ENCODE peak calls at places on chromosomes 7 and 10, in five cellular contexts. L, H, S, Y and O are unnamed samples.

GRCh38 chr10:22652988-22653431 is 61.4 kb downstream of the PIP4K2A start:
- DNase-seq in L (no peak), H (no peak), S (no peak), Y (no peak), O (no peak)

GRCh38 chr7:158283016-158283974 is 304.3 kb downstream of the PTPRN2 start:
- DNase-seq in L (peak), H (no peak), S (no peak), Y (no peak), O (no peak)

GRCh38 chr10:9331583-9332008 is 1277.1 kb downstream of the GATA3 start:
- DNase-seq in L (no peak), H (peak), S (no peak), Y (peak), O (no peak)

GRCh38 chr7:157139142-157140117 is 704 bp downstream of the UBE3C start:
- DNase-seq in L (peak), H (peak), S (peak), Y (no peak), O (peak)

GRCh38 chr7:21086688-21087087 is 300.0 kb upstream of the SP8 start:
- DNase-seq in L (peak), H (no peak), S (peak), Y (no peak), O (no peak)

GRCh38 chr10:130541090-130541489 is 404.9 kb downstream of the GLRX3 start:
- DNase-seq in L (no peak), H (no peak), S (no peak), Y (no peak), O (no peak)

GRCh38 chr10:121583258-121583657 is 15.0 kb downstream of the FGFR2 start:
- DNase-seq in L (no peak), H (no peak), S (no peak), Y (no peak), O (no peak)

GRCh38 chr10:29828440-29828894 is 193.7 kb upstream of the SVIL start:
- DNase-seq in L (no peak), H (no peak), S (peak), Y (no peak), O (no peak)

GRCh38 chr10:86596266-86596665 is 58.1 kb upstream of the OPN4 start:
- DNase-seq in L (no peak), H (no peak), S (no peak), Y (no peak), O (no peak)

GRCh38 chr10:69088471-69088769 is 517 bp downstream of the SRGN start:
- DNase-seq in L (no peak), H (no peak), S (no peak), Y (no peak), O (no peak)

GRCh38 chr7:77348371-77348813 is 67.8 kb downstream of the GSAP start:
- DNase-seq in L (peak), H (peak), S (no peak), Y (peak), O (no peak)

GRCh38 chr10:70462349-70462984 is 16.1 kb upstream of the PALD1 start:
- DNase-seq in L (peak), H (no peak), S (peak), Y (no peak), O (no peak)

GRCh38 chr7:97307521-97308108 is 190.1 kb downstream of the SDHAF3 start:
- DNase-seq in L (no peak), H (peak), S (no peak), Y (no peak), O (no peak)

DNA sequence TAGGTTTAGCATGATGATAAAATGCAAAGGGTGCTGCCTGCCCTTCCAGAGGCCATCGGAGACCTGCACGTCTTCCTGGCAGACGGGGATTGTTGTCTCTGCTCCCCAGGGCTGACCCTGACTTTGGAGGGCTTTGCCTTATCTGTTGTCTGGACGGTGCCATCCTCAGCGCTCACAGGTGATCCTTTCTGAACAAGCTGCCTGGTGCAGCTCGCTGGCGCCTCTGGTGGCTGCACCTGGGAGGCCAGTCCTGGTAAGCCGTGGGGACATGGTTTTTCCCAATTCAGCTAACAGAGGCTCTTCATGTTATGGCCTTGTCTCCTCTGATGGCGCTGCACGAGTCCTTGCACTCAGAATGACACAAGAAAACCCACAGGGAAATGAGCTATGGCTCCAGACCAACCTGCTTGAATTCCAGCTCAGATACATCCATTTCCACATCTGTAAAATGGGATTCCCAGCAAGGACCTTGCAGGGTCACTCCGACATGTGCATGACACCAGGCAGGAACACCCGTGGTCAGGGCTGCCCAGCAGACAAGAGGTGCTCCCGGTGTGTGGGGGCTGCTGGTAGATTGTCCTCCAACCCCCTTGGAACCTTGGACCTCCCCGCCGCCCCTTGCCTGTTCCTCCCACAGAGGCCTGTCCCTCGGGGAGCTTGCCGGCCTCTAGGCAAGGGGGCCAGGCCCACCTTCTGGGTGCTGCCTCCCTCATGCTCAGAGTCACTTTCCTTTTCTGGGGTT is 50.4 kb upstream of the SHH start:
- DNase-seq in L (peak), H (no peak), S (no peak), Y (no peak), O (no peak)
- TF ChIP-seq CTCF in L (no peak), H (no peak), S (peak), Y (no peak), O (peak)

DNA sequence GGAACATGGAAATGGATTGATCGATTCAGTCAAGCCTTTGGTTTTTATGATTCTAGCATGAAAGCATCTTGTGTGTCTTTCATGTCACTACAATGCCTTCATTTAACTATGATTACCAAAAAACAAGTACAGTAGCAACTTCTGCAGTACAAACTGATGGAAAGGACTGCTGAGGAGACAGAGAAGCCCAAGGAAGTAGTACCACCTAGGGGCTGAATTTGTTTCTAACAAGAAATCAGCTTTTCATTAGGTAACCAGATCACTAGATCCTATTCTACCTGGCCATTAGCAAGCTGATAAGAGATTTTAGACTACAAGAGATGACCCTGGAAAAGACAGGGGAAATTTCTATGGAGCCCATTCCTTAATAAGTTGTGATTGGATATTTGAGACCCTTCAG is 3.2 kb upstream of the IFIT1 start:
- DNase-seq in L (no peak), H (peak), S (no peak), Y (no peak), O (no peak)
- TF ChIP-seq CTCF in L (no peak), H (peak), S (peak), Y (peak), O (peak)

DNA sequence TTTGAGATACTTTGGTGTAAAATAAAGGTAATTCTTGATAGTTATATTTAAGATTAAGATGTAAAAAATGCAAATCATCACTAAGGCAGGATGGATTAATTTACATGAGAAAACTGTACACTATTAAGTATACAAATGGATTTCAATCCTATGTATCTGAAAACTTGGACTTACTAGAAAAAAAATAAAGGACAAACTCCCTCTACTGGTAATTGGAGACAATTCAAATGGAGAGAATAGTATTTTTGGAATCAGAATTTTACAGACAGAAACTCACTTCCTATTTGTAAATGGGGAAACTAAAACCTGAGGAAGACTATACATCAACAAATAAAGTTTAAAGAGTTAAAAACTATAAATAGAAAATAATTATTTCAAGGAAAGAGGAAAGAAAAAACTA is 62.6 kb downstream of the CUL2 start:
- DNase-seq in L (no peak), H (peak), S (no peak), Y (no peak), O (no peak)
- TF ChIP-seq CTCF in L (peak), H (peak), S (peak), Y (peak), O (peak)

GRCh38 chr7:149355390-149356048 is 93.5 kb downstream of the ZNF783 start:
- DNase-seq in L (no peak), H (no peak), S (peak), Y (no peak), O (no peak)
- TF ChIP-seq CTCF in L (no peak), H (no peak), S (peak), Y (no peak), O (no peak)

GRCh38 chr10:63199716-63200115 is 66.6 kb downstream of the NRBF2 start:
- DNase-seq in L (no peak), H (no peak), S (no peak), Y (no peak), O (no peak)

GRCh38 chr10:63204667-63205391 is 71.7 kb downstream of the NRBF2 start:
- DNase-seq in L (no peak), H (no peak), S (no peak), Y (no peak), O (no peak)

GRCh38 chr10:63197304-63198092 is 64.4 kb downstream of the NRBF2 start:
- DNase-seq in L (no peak), H (peak), S (no peak), Y (peak), O (no peak)

GRCh38 chr10:63200416-63200815 is 67.3 kb downstream of the NRBF2 start:
- DNase-seq in L (no peak), H (no peak), S (no peak), Y (no peak), O (no peak)

DNA sequence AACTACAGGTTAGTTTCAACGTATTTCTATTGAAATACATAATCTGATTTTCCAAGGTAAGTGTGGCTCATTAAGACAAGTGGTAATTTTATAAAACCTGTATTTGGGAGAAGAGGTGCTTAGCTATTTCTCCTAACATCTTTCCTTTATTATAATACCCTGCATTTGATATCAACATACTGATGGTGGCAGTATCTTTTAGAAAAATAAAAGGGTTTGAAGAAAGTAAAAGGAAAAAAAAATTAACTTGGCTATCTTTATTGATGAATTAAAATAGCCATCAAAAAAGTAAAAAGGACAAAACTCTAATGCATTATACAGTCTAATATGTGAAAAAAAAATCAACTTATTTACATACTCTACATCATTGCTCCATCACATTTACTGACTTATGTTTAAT is 68.0 kb downstream of the NRBF2 start:
- DNase-seq in L (no peak), H (no peak), S (no peak), Y (no peak), O (no peak)
- TF ChIP-seq CTCF in L (no peak), H (no peak), S (peak), Y (no peak), O (no peak)

GRCh38 chr10:99548041-99548530 is 15.3 kb downstream of the NKX2-3 start:
- DNase-seq in L (no peak), H (peak), S (peak), Y (no peak), O (no peak)
- TF ChIP-seq CTCF in L (no peak), H (peak), S (peak), Y (peak), O (no peak)

GRCh38 chr10:340646-341045 is 205.4 kb downstream of the ZMYND11 start:
- DNase-seq in L (no peak), H (no peak), S (no peak), Y (no peak), O (no peak)

GRCh38 chr10:348456-348855 is 213.2 kb downstream of the ZMYND11 start:
- DNase-seq in L (peak), H (no peak), S (no peak), Y (no peak), O (no peak)

GRCh38 chr10:341081-341740 is 206.0 kb downstream of the ZMYND11 start:
- DNase-seq in L (no peak), H (no peak), S (no peak), Y (no peak), O (no peak)

GRCh38 chr10:343231-344215 is 208.3 kb downstream of the ZMYND11 start:
- DNase-seq in L (no peak), H (no peak), S (no peak), Y (no peak), O (no peak)

GRCh38 chr10:344582-345200 is 209.4 kb downstream of the ZMYND11 start:
- DNase-seq in L (no peak), H (no peak), S (no peak), Y (no peak), O (no peak)
- TF ChIP-seq CTCF in L (no peak), H (no peak), S (no peak), Y (no peak), O (no peak)

GRCh38 chr7:4659551-4660286 is 22.4 kb upstream of the FOXK1 start:
- DNase-seq in L (no peak), H (no peak), S (no peak), Y (no peak), O (no peak)
- TF ChIP-seq CTCF in L (no peak), H (no peak), S (no peak), Y (peak), O (no peak)

GRCh38 chr7:79302281-79302680 is 151.2 kb downstream of the MAGI2 start:
- DNase-seq in L (no peak), H (no peak), S (no peak), Y (no peak), O (no peak)
- TF ChIP-seq CTCF in L (no peak), H (no peak), S (no peak), Y (no peak), O (no peak)

GRCh38 chr10:5565205-5565545 is 40.4 kb downstream of the CALML3 start:
- DNase-seq in L (peak), H (no peak), S (no peak), Y (no peak), O (no peak)

GRCh38 chr10:5565671-5566581 is 41.2 kb downstream of the CALML3 start:
- DNase-seq in L (peak), H (peak), S (no peak), Y (peak), O (no peak)

GRCh38 chr10:5563237-5563961 is 38.6 kb downstream of the CALML3 start:
- DNase-seq in L (peak), H (no peak), S (no peak), Y (no peak), O (no peak)

GRCh38 chr10:5564537-5565204 is 39.9 kb downstream of the CALML3 start:
- DNase-seq in L (peak), H (no peak), S (no peak), Y (no peak), O (no peak)

GRCh38 chr10:5563991-5564536 is 39.3 kb downstream of the CALML3 start:
- DNase-seq in L (peak), H (peak), S (no peak), Y (no peak), O (no peak)
- TF ChIP-seq CTCF in L (no peak), H (no peak), S (no peak), Y (no peak), O (no peak)